ENCODE peak calls at places on chromosomes 3 and 15, in eight cellular contexts. H is spleen, W is ovary, X is stomach, J is right lobe of liver, N is HCT116, R is heart left ventricle, L is esophagus squamous epithelium. E is an unnamed sample.

GRCh38 chr3:9947025-9947995 is 4.9 kb downstream of the PRRT3 start:
- DNase-seq in H (peak; percentile 84), W (peak; percentile 62), X (peak; percentile 81), J (peak; percentile 86), N (peak; percentile 74), R (peak; percentile 65), L (no peak), E (peak; percentile 87)

GRCh38 chr3:65778966-65779365 is 259.8 kb downstream of the MAGI1 start:
- DNase-seq in H (no peak), W (no peak), X (no peak), J (no peak), N (no peak), R (no peak), L (no peak), E (no peak)

GRCh38 chr15:69888406-69888805 is 209.3 kb downstream of the TLE3 start:
- DNase-seq in H (no peak), W (no peak), X (no peak), J (no peak), N (no peak), R (no peak), L (no peak), E (no peak)

GRCh38 chr15:90994059-90994416 is 297 bp downstream of the PRC1 start:
- DNase-seq in H (no peak), W (no peak), X (peak; percentile 26), J (no peak), N (no peak), R (peak; percentile 21), L (no peak), E (peak; percentile 31)

GRCh38 chr15:27086800-27087199 is 115.8 kb downstream of the GABRG3 start:
- DNase-seq in H (no peak), W (no peak), X (no peak), J (no peak), N (no peak), R (no peak), L (no peak), E (no peak)

GRCh38 chr3:160027541-160028195 is 39.0 kb downstream of the IL12A start:
- DNase-seq in H (no peak), W (no peak), X (no peak), J (no peak), N (no peak), R (no peak), L (no peak), E (no peak)

GRCh38 chr3:155983834-155984474 is 113.5 kb downstream of the GMPS start:
- DNase-seq in H (no peak), W (no peak), X (no peak), J (no peak), N (no peak), R (no peak), L (no peak), E (peak; percentile 16)

GRCh38 chr3:194070634-194071409 is 65.1 kb upstream of the HES1 start:
- DNase-seq in H (peak; percentile 96), W (peak; percentile 71), X (peak; percentile 93), J (peak; percentile 93), N (peak; percentile 67), R (peak; percentile 88), L (peak; percentile 34), E (peak; percentile 95)

GRCh38 chr3:21142949-21143348 is 608.1 kb downstream of the ZNF385D start:
- DNase-seq in H (no peak), W (no peak), X (no peak), J (no peak), N (no peak), R (no peak), L (no peak), E (no peak)

GRCh38 chr3:175129126-175129525 is 270.0 kb downstream of the NAALADL2 start:
- DNase-seq in H (no peak), W (no peak), X (no peak), J (no peak), N (no peak), R (no peak), L (no peak), E (no peak)

GRCh38 chr3:120113128-120114116 is 19.2 kb upstream of the GSK3B start:
- DNase-seq in H (no peak), W (no peak), X (peak; percentile 54), J (no peak), N (peak; percentile 40), R (no peak), L (no peak), E (peak; percentile 51)

GRCh38 chr15:44813231-44813630 is 76.9 kb downstream of the TRIM69 start:
- DNase-seq in H (no peak), W (no peak), X (peak; percentile 44), J (peak; percentile 85), N (no peak), R (no peak), L (no peak), E (peak; percentile 55)

GRCh38 chr15:60423540-60423939 is 25.8 kb upstream of the ANXA2 start:
- DNase-seq in H (no peak), W (no peak), X (no peak), J (no peak), N (peak; percentile 52), R (no peak), L (no peak), E (no peak)

GRCh38 chr15:25875551-25875950 is 12.4 kb upstream of the ATP10A start:
- DNase-seq in H (no peak), W (no peak), X (no peak), J (no peak), N (no peak), R (no peak), L (no peak), E (no peak)

DNA sequence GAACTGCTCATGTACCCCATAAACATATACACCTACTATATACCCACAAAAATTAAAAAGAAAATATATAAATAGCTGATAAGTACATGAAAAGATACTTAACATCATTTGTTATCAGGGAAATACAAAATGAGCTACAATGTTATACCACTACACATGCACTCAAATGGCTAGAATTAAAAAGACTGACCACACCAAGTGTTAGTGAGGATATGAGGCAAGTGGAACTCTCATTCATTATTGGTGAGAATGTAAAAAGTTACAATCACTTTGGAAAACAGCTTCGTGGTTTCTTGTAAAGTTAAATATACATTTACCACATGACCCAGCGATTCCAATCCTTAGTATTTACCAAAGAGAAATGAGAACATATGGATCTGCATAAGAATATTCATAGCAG is 26.5 kb downstream of the EOMES start:
- DNase-seq in H (no peak), W (no peak), X (no peak), J (no peak), N (no peak), R (no peak), L (no peak), E (no peak)
- TF ChIP-seq POLR2A in H (no peak), W (no peak), X (no peak), J (no peak), N (no peak), R (no peak), L (no peak), E (no peak)

GRCh38 chr3:15086699-15087098 is 12.2 kb downstream of the RBSN start:
- DNase-seq in H (no peak), W (no peak), X (no peak), J (no peak), N (no peak), R (no peak), L (no peak), E (no peak)

GRCh38 chr3:15083190-15083700 is 15.7 kb downstream of the RBSN start:
- DNase-seq in H (no peak), W (no peak), X (no peak), J (no peak), N (no peak), R (no peak), L (no peak), E (no peak)

GRCh38 chr3:15079083-15079482 is 14.0 kb upstream of the MRPS25 start:
- DNase-seq in H (no peak), W (no peak), X (no peak), J (no peak), N (no peak), R (no peak), L (no peak), E (no peak)

GRCh38 chr3:15086263-15086662 is 12.7 kb downstream of the RBSN start:
- DNase-seq in H (no peak), W (no peak), X (no peak), J (no peak), N (no peak), R (no peak), L (no peak), E (no peak)

GRCh38 chr3:15081960-15082664 is 16.8 kb downstream of the RBSN start:
- DNase-seq in H (no peak), W (no peak), X (no peak), J (no peak), N (no peak), R (no peak), L (no peak), E (no peak)
- H3K36me3 ChIP-seq in H (peaks cover 93% of the 10 kb centered on the region), W (no peaks in the 10 kb centered on the region), X (peaks cover 100% of the 10 kb centered on the region), J (peaks cover 68% of the 10 kb centered on the region), N (peaks cover 19% of the 10 kb centered on the region), R (peaks cover 100% of the 10 kb centered on the region), L (peaks cover 44% of the 10 kb centered on the region), E (peaks cover 46% of the 10 kb centered on the region)

GRCh38 chr3:51984269-51984647 is 923 bp downstream of the ACY1 start:
- DNase-seq in H (no peak), W (no peak), X (no peak), J (no peak), N (no peak), R (no peak), L (no peak), E (no peak)

GRCh38 chr3:51983578-51984268 is 388 bp downstream of the ACY1 start:
- DNase-seq in H (no peak), W (no peak), X (no peak), J (no peak), N (no peak), R (no peak), L (no peak), E (no peak)

GRCh38 chr3:51982352-51982837 is 940 bp upstream of the ACY1 start:
- DNase-seq in H (no peak), W (no peak), X (peak; percentile 66), J (peak; percentile 91), N (peak; percentile 57), R (no peak), L (no peak), E (peak; percentile 77)

GRCh38 chr3:51985063-51985462 is 1.7 kb downstream of the ACY1 start:
- DNase-seq in H (no peak), W (no peak), X (no peak), J (no peak), N (no peak), R (no peak), L (no peak), E (no peak)

GRCh38 chr3:51982838-51983577 is at the start of gene ACY1:
- DNase-seq in H (peak; percentile 96), W (peak; percentile 83), X (peak; percentile 92), J (peak; percentile 97), N (peak; percentile 57), R (peak; percentile 91), L (no peak), E (peak; percentile 90)
- TF ChIP-seq POLR2A in H (no peak), W (peak; percentile 41), X (no peak), J (peak; percentile 95), N (peak; percentile 18), R (peak; percentile 86), L (no peak), E (peak; percentile 71)

DNA sequence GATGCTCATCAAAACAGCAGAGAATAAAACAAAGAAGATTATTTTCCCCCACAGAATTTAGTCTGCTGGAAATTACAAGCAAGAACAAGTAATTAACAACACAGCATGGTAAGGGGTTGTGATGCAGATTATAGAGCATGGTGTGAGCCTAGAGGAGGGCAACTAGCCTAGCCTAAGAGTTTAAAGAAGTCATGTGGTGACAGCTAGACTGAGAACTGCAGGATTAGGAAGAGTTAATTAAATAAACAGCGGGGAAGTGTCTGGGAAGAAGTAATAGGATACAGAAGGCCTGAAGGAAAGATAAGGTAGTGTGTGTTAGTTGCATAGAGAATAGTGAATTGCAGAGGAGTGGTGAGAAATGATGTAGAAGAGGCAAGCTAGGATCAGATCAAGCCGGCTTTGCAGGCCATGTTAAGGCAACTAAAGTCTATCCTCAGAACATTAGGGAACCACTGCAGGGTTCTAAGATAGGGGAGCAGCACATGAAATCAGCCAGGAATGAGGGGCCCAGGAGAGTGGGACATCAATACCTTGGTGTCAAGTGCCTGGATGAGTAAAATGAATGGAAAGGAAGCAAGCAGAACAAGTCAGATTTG is 11.9 kb upstream of the PKM start:
- DNase-seq in H (no peak), W (no peak), X (no peak), J (no peak), N (no peak), R (no peak), L (no peak), E (no peak)
- H3K36me3 ChIP-seq in H (peaks cover 33% of the 10 kb centered on the region), W (no peaks in the 10 kb centered on the region), X (peaks cover 80% of the 10 kb centered on the region), J (peaks cover 8% of the 10 kb centered on the region), N (peaks cover 19% of the 10 kb centered on the region), R (peaks cover 98% of the 10 kb centered on the region), L (peaks cover 13% of the 10 kb centered on the region), E (peaks cover 9% of the 10 kb centered on the region)

E was measured in body of pancreas.